ENCODE peak calls at places on chromosome 6, in seven cellular contexts. K, W, F, T, J, O and M are unnamed samples.

GRCh38 chr6:98747960-98748359 is 86.4 kb upstream of the POU3F2 start:
- DNase-seq in K (peak), W (no peak), F (no peak), T (no peak), J (no peak), O (no peak), M (no peak)

GRCh38 chr6:157741889-157742615 is 81.0 kb upstream of the SNX9 start:
- DNase-seq in K (no peak), W (no peak), F (no peak), T (no peak), J (peak), O (no peak), M (no peak)

GRCh38 chr6:114718716-114719270 is 376.0 kb upstream of the HS3ST5 start:
- DNase-seq in K (no peak), W (no peak), F (no peak), T (no peak), J (no peak), O (no peak), M (peak)

GRCh38 chr6:136538836-136539235 is 11.4 kb downstream of the MAP7 start:
- DNase-seq in K (no peak), W (no peak), F (no peak), T (no peak), J (no peak), O (no peak), M (no peak)

GRCh38 chr6:27777126-27777525 is 135.1 kb downstream of the OR2B2 start:
- DNase-seq in K (no peak), W (no peak), F (no peak), T (no peak), J (no peak), O (no peak), M (no peak)

GRCh38 chr6:84018453-84019061 is 15.0 kb upstream of the MRAP2 start:
- DNase-seq in K (no peak), W (no peak), F (no peak), T (no peak), J (no peak), O (no peak), M (no peak)

GRCh38 chr6:57087916-57088315 is 2.1 kb upstream of the ZNF451 start:
- DNase-seq in K (no peak), W (no peak), F (no peak), T (no peak), J (no peak), O (no peak), M (no peak)

GRCh38 chr6:97049254-97050004 is 124.9 kb downstream of the KLHL32 start:
- DNase-seq in K (no peak), W (no peak), F (no peak), T (no peak), J (no peak), O (no peak), M (no peak)

GRCh38 chr6:118812972-118813371 is 81.0 kb upstream of the ASF1A start:
- DNase-seq in K (peak), W (no peak), F (no peak), T (no peak), J (no peak), O (no peak), M (no peak)

GRCh38 chr6:129671442-129672344 is 38.3 kb downstream of the ARHGAP18 start:
- DNase-seq in K (peak), W (peak), F (peak), T (no peak), J (peak), O (peak), M (no peak)

GRCh38 chr6:87146363-87146762 is 9.0 kb upstream of the ZNF292 start:
- DNase-seq in K (no peak), W (no peak), F (no peak), T (no peak), J (no peak), O (no peak), M (no peak)

GRCh38 chr6:127219869-127220268 is 46.8 kb upstream of the RNF146 start:
- DNase-seq in K (no peak), W (no peak), F (no peak), T (no peak), J (no peak), O (no peak), M (no peak)

GRCh38 chr6:91097316-91097878 is 510.5 kb upstream of the MAP3K7 start:
- DNase-seq in K (no peak), W (no peak), F (no peak), T (no peak), J (no peak), O (no peak), M (no peak)

GRCh38 chr6:28081486-28081751 is 1.1 kb downstream of the ZNF165 start:
- DNase-seq in K (no peak), W (no peak), F (peak), T (peak), J (no peak), O (no peak), M (no peak)

GRCh38 chr6:984031-984430 is 291.1 kb upstream of the EXOC2 start:
- DNase-seq in K (no peak), W (no peak), F (no peak), T (no peak), J (no peak), O (no peak), M (no peak)

GRCh38 chr6:157535354-157536217 is 154.6 kb downstream of the ZDHHC14 start:
- DNase-seq in K (peak), W (no peak), F (no peak), T (peak), J (no peak), O (no peak), M (no peak)

GRCh38 chr6:121393711-121394110 is 41.7 kb upstream of the GJA1 start:
- DNase-seq in K (no peak), W (no peak), F (no peak), T (no peak), J (no peak), O (no peak), M (peak)

GRCh38 chr6:81144346-81144745 is 608.1 kb downstream of the TENT5A start:
- DNase-seq in K (peak), W (no peak), F (no peak), T (no peak), J (no peak), O (no peak), M (no peak)

GRCh38 chr6:134117409-134117808 is 65.0 kb upstream of the SLC2A12 start:
- DNase-seq in K (no peak), W (no peak), F (no peak), T (peak), J (no peak), O (peak), M (no peak)

GRCh38 chr6:166223091-166223490 is 55.4 kb upstream of the TBXT start:
- DNase-seq in K (no peak), W (no peak), F (no peak), T (no peak), J (no peak), O (no peak), M (no peak)

GRCh38 chr6:29011276-29011734 is 6.2 kb upstream of the ZNF311 start:
- DNase-seq in K (peak), W (no peak), F (peak), T (no peak), J (peak), O (peak), M (peak)

GRCh38 chr6:78020586-78020985 is 367.7 kb downstream of the MEI4 start:
- DNase-seq in K (no peak), W (no peak), F (no peak), T (no peak), J (no peak), O (no peak), M (no peak)

GRCh38 chr6:44219815-44220784 is 3.3 kb upstream of the SLC29A1 start:
- DNase-seq in K (no peak), W (no peak), F (no peak), T (no peak), J (no peak), O (no peak), M (no peak)

GRCh38 chr6:113855500-113856010 is 1.6 kb upstream of the MARCKS start:
- DNase-seq in K (peak), W (no peak), F (no peak), T (no peak), J (peak), O (peak), M (peak)

GRCh38 chr6:53317861-53318260 is 30.9 kb downstream of the ELOVL5 start:
- DNase-seq in K (no peak), W (no peak), F (no peak), T (no peak), J (no peak), O (no peak), M (no peak)

GRCh38 chr6:24858154-24858801 is 59.6 kb upstream of the ARMH2 start:
- DNase-seq in K (peak), W (no peak), F (peak), T (no peak), J (peak), O (no peak), M (no peak)

GRCh38 chr6:149492798-149493165 is 8.0 kb upstream of the ZC3H12D start:
- DNase-seq in K (no peak), W (no peak), F (no peak), T (no peak), J (no peak), O (no peak), M (no peak)

GRCh38 chr6:65259080-65259479 is 447.9 kb downstream of the EYS start:
- DNase-seq in K (no peak), W (no peak), F (no peak), T (no peak), J (no peak), O (no peak), M (no peak)

GRCh38 chr6:127288705-127289104 is 22.0 kb downstream of the RNF146 start:
- DNase-seq in K (peak), W (no peak), F (no peak), T (no peak), J (no peak), O (no peak), M (no peak)

GRCh38 chr6:37699138-37699766 is 1.6 kb upstream of the MDGA1 start:
- DNase-seq in K (no peak), W (peak), F (peak), T (no peak), J (no peak), O (no peak), M (no peak)

GRCh38 chr6:146578054-146578453 is 20.7 kb upstream of the ADGB start:
- DNase-seq in K (peak), W (no peak), F (no peak), T (no peak), J (no peak), O (no peak), M (no peak)

GRCh38 chr6:164148789-164149188 is 734.3 kb downstream of the QKI start:
- DNase-seq in K (peak), W (no peak), F (no peak), T (no peak), J (no peak), O (no peak), M (no peak)

GRCh38 chr6:129673758-129674157 is 36.2 kb downstream of the ARHGAP18 start:
- DNase-seq in K (no peak), W (no peak), F (no peak), T (no peak), J (no peak), O (no peak), M (no peak)

GRCh38 chr6:146968041-146968760 is 236.0 kb upstream of the STXBP5 start:
- DNase-seq in K (peak), W (no peak), F (no peak), T (no peak), J (no peak), O (no peak), M (no peak)

GRCh38 chr6:31336872-31337496 is 20.0 kb downstream of the HLA-B start:
- DNase-seq in K (no peak), W (no peak), F (no peak), T (no peak), J (no peak), O (no peak), M (no peak)

GRCh38 chr6:16947461-16948159 is 154.2 kb upstream of the STMND1 start:
- DNase-seq in K (peak), W (no peak), F (no peak), T (no peak), J (peak), O (peak), M (no peak)

GRCh38 chr6:161850572-161850971 is 576.7 kb upstream of the AGPAT4 start:
- DNase-seq in K (no peak), W (no peak), F (no peak), T (no peak), J (no peak), O (peak), M (no peak)

GRCh38 chr6:102813489-102814275 is 1420.2 kb downstream of the GRIK2 start:
- DNase-seq in K (no peak), W (no peak), F (no peak), T (no peak), J (no peak), O (no peak), M (no peak)

GRCh38 chr6:159203304-159204005 is 34.3 kb downstream of the FNDC1 start:
- DNase-seq in K (peak), W (no peak), F (no peak), T (no peak), J (peak), O (no peak), M (no peak)

GRCh38 chr6:25112207-25112874 is 166.8 kb upstream of the CARMIL1 start:
- DNase-seq in K (no peak), W (no peak), F (no peak), T (no peak), J (peak), O (no peak), M (no peak)